ENCODE peak calls at places on chromosomes 1 and 21, in six cellular contexts. One of them, this sample, is unnamed.

GRCh38 chr21:44657635-44658183 is at the start of gene KRTAP12-3:
- DNase-seq in IMR-90: peak; percentile 7
- DNase-seq in transverse colon: no peak
- DNase-seq in lower lobe of right lung: no peak
- DNase-seq in upper lobe of right lung: no peak
- DNase-seq in PC-9: no peak
- DNase-seq in this sample: no peak

GRCh38 chr1:34140011-34140676 is 24.9 kb downstream of the CSMD2 start:
- DNase-seq in lower lobe of right lung: no peak
- DNase-seq in upper lobe of right lung: no peak
- DNase-seq in transverse colon: no peak
- DNase-seq in PC-9: no peak
- DNase-seq in IMR-90: no peak
- DNase-seq in this sample: no peak

GRCh38 chr1:118487932-118488331 is 302.9 kb upstream of the SPAG17 start:
- DNase-seq in upper lobe of right lung: no peak
- DNase-seq in IMR-90: no peak
- DNase-seq in PC-9: no peak
- DNase-seq in lower lobe of right lung: no peak
- DNase-seq in transverse colon: no peak
- DNase-seq in this sample: no peak

GRCh38 chr1:116763116-116763786 is 9.0 kb downstream of the CD2 start:
- DNase-seq in lower lobe of right lung: no peak
- DNase-seq in upper lobe of right lung: no peak
- DNase-seq in transverse colon: no peak
- DNase-seq in PC-9: no peak
- DNase-seq in IMR-90: no peak
- DNase-seq in this sample: no peak

GRCh38 chr1:10904396-10905358 is 107.8 kb upstream of the TARDBP start:
- DNase-seq in IMR-90: no peak
- DNase-seq in lower lobe of right lung: peak; percentile 64
- DNase-seq in PC-9: no peak
- DNase-seq in transverse colon: no peak
- DNase-seq in upper lobe of right lung: peak; percentile 68
- DNase-seq in this sample: no peak

GRCh38 chr1:17370618-17371017 is 1.4 kb upstream of the PADI6 start:
- DNase-seq in lower lobe of right lung: no peak
- DNase-seq in IMR-90: no peak
- DNase-seq in transverse colon: no peak
- DNase-seq in PC-9: peak; percentile 45
- DNase-seq in upper lobe of right lung: no peak
- DNase-seq in this sample: no peak

GRCh38 chr1:43446881-43447835 is 6.6 kb downstream of the HYI start:
- DNase-seq in transverse colon: peak; percentile 6
- DNase-seq in lower lobe of right lung: peak; percentile 24
- DNase-seq in upper lobe of right lung: no peak
- DNase-seq in PC-9: no peak
- DNase-seq in IMR-90: no peak
- DNase-seq in this sample: no peak

GRCh38 chr1:16168622-16169021 is 12.8 kb upstream of the EPHA2 start:
- DNase-seq in IMR-90: no peak
- DNase-seq in lower lobe of right lung: no peak
- DNase-seq in PC-9: no peak
- DNase-seq in transverse colon: peak; percentile 55
- DNase-seq in upper lobe of right lung: no peak
- DNase-seq in this sample: no peak

GRCh38 chr1:233668725-233669294 is 54.9 kb downstream of the KCNK1 start:
- DNase-seq in lower lobe of right lung: no peak
- DNase-seq in IMR-90: peak; percentile 29
- DNase-seq in PC-9: peak; percentile 89
- DNase-seq in upper lobe of right lung: no peak
- DNase-seq in transverse colon: peak; percentile 23
- DNase-seq in this sample: peak; percentile 91

GRCh38 chr21:39159342-39160063 is 23.7 kb downstream of the PSMG1 start:
- DNase-seq in lower lobe of right lung: no peak
- DNase-seq in IMR-90: peak; percentile 59
- DNase-seq in upper lobe of right lung: no peak
- DNase-seq in PC-9: no peak
- DNase-seq in transverse colon: no peak
- DNase-seq in this sample: no peak

GRCh38 chr1:20252587-20252986 is 38.1 kb upstream of the VWA5B1 start:
- DNase-seq in transverse colon: no peak
- DNase-seq in PC-9: no peak
- DNase-seq in lower lobe of right lung: no peak
- DNase-seq in upper lobe of right lung: no peak
- DNase-seq in IMR-90: no peak
- DNase-seq in this sample: no peak

GRCh38 chr21:45139473-45139872 is 65.1 kb downstream of the ADARB1 start:
- DNase-seq in lower lobe of right lung: no peak
- DNase-seq in transverse colon: no peak
- DNase-seq in upper lobe of right lung: peak; percentile 46
- DNase-seq in PC-9: no peak
- DNase-seq in IMR-90: no peak
- DNase-seq in this sample: no peak

GRCh38 chr1:197029749-197030148 is 37.3 kb downstream of the F13B start:
- DNase-seq in upper lobe of right lung: no peak
- DNase-seq in PC-9: no peak
- DNase-seq in transverse colon: no peak
- DNase-seq in lower lobe of right lung: no peak
- DNase-seq in IMR-90: peak; percentile 43
- DNase-seq in this sample: no peak

GRCh38 chr1:180244840-180245239 is 14.8 kb downstream of the LHX4 start:
- DNase-seq in upper lobe of right lung: no peak
- DNase-seq in IMR-90: no peak
- DNase-seq in transverse colon: no peak
- DNase-seq in lower lobe of right lung: peak; percentile 14
- DNase-seq in PC-9: no peak
- DNase-seq in this sample: no peak

GRCh38 chr1:72433591-72433990 is 151.3 kb upstream of the NEGR1 start:
- DNase-seq in transverse colon: no peak
- DNase-seq in IMR-90: no peak
- DNase-seq in PC-9: no peak
- DNase-seq in upper lobe of right lung: no peak
- DNase-seq in lower lobe of right lung: no peak
- DNase-seq in this sample: no peak

GRCh38 chr1:200168926-200169325 is 141.4 kb downstream of the NR5A2 start:
- DNase-seq in PC-9: no peak
- DNase-seq in upper lobe of right lung: no peak
- DNase-seq in lower lobe of right lung: no peak
- DNase-seq in transverse colon: no peak
- DNase-seq in IMR-90: no peak
- DNase-seq in this sample: no peak

GRCh38 chr1:225996946-225997545 is 2.1 kb downstream of the SDE2 start:
- DNase-seq in lower lobe of right lung: no peak
- DNase-seq in PC-9: no peak
- DNase-seq in transverse colon: no peak
- DNase-seq in IMR-90: peak; percentile 47
- DNase-seq in upper lobe of right lung: no peak
- DNase-seq in this sample: no peak

GRCh38 chr1:70979879-70980278 is 67.7 kb downstream of the PTGER3 start:
- DNase-seq in transverse colon: no peak
- DNase-seq in PC-9: no peak
- DNase-seq in upper lobe of right lung: no peak
- DNase-seq in lower lobe of right lung: no peak
- DNase-seq in IMR-90: no peak
- DNase-seq in this sample: no peak

GRCh38 chr21:45993210-45994085 is 11.9 kb downstream of the COL6A1 start:
- DNase-seq in PC-9: no peak
- DNase-seq in transverse colon: peak; percentile 10
- DNase-seq in lower lobe of right lung: peak; percentile 36
- DNase-seq in upper lobe of right lung: peak; percentile 61
- DNase-seq in IMR-90: no peak
- DNase-seq in this sample: no peak

GRCh38 chr1:38123356-38123755 is 76.8 kb upstream of the POU3F1 start:
- DNase-seq in transverse colon: no peak
- DNase-seq in PC-9: peak; percentile 88
- DNase-seq in lower lobe of right lung: no peak
- DNase-seq in upper lobe of right lung: no peak
- DNase-seq in IMR-90: no peak
- DNase-seq in this sample: peak; percentile 81

GRCh38 chr21:37565530-37566223 is 199.1 kb downstream of the DYRK1A start:
- DNase-seq in upper lobe of right lung: no peak
- DNase-seq in PC-9: no peak
- DNase-seq in lower lobe of right lung: no peak
- DNase-seq in transverse colon: no peak
- DNase-seq in IMR-90: peak; percentile 37
- DNase-seq in this sample: no peak

GRCh38 chr21:37562920-37563640 is 196.5 kb downstream of the DYRK1A start:
- DNase-seq in lower lobe of right lung: peak; percentile 57
- DNase-seq in transverse colon: peak; percentile 41
- DNase-seq in upper lobe of right lung: peak; percentile 71
- DNase-seq in IMR-90: no peak
- DNase-seq in PC-9: no peak
- DNase-seq in this sample: no peak

GRCh38 chr21:37564924-37565529 is 198.5 kb downstream of the DYRK1A start:
- DNase-seq in IMR-90: peak; percentile 15
- DNase-seq in lower lobe of right lung: no peak
- DNase-seq in upper lobe of right lung: no peak
- DNase-seq in transverse colon: no peak
- DNase-seq in PC-9: no peak
- DNase-seq in this sample: no peak

GRCh38 chr21:37563641-37564340 is 197.2 kb downstream of the DYRK1A start:
- DNase-seq in IMR-90: peak; percentile 92
- DNase-seq in upper lobe of right lung: peak; percentile 97
- DNase-seq in transverse colon: peak; percentile 94
- DNase-seq in PC-9: peak; percentile 82
- DNase-seq in lower lobe of right lung: peak; percentile 96
- DNase-seq in this sample: peak; percentile 81

GRCh38 chr21:37564341-37564923 is 197.9 kb downstream of the DYRK1A start:
- DNase-seq in upper lobe of right lung: peak; percentile 81
- DNase-seq in lower lobe of right lung: peak; percentile 68
- DNase-seq in PC-9: peak; percentile 96
- DNase-seq in transverse colon: peak; percentile 73
- DNase-seq in IMR-90: peak; percentile 100
- DNase-seq in this sample: peak; percentile 94
- TF ChIP-seq CTCF in upper lobe of right lung: no peak
- TF ChIP-seq CTCF in lower lobe of right lung: no peak
- TF ChIP-seq CTCF in PC-9: no peak
- TF ChIP-seq CTCF in transverse colon: no peak
- TF ChIP-seq CTCF in IMR-90: peak; percentile 16
- TF ChIP-seq CTCF in this sample: peak; percentile 66

GRCh38 chr21:41687633-41688032 is 79.2 kb downstream of the RIPK4 start:
- DNase-seq in upper lobe of right lung: no peak
- DNase-seq in lower lobe of right lung: no peak
- DNase-seq in transverse colon: no peak
- DNase-seq in IMR-90: no peak
- DNase-seq in PC-9: peak; percentile 60
- DNase-seq in this sample: peak; percentile 30
- H3K27ac ChIP-seq in upper lobe of right lung: no peak overlapping the region
- H3K27ac ChIP-seq in lower lobe of right lung: no peak overlapping the region
- H3K27ac ChIP-seq in transverse colon: no peak overlapping the region
- H3K27ac ChIP-seq in IMR-90: no peak overlapping the region
- H3K27ac ChIP-seq in PC-9: peak overlapping the region; percentile 17
- H3K27ac ChIP-seq in this sample: peak overlapping the region; percentile 29

GRCh38 chr1:243713470-243714186 is 136.4 kb downstream of the AKT3 start:
- DNase-seq in IMR-90: peak; percentile 44
- DNase-seq in lower lobe of right lung: no peak
- DNase-seq in PC-9: no peak
- DNase-seq in transverse colon: no peak
- DNase-seq in upper lobe of right lung: no peak
- DNase-seq in this sample: no peak

GRCh38 chr1:243712242-243712641 is 137.8 kb downstream of the AKT3 start:
- DNase-seq in lower lobe of right lung: no peak
- DNase-seq in IMR-90: no peak
- DNase-seq in PC-9: no peak
- DNase-seq in upper lobe of right lung: no peak
- DNase-seq in transverse colon: no peak
- DNase-seq in this sample: no peak

GRCh38 chr1:243710467-243710866 is 139.6 kb downstream of the AKT3 start:
- DNase-seq in upper lobe of right lung: no peak
- DNase-seq in IMR-90: no peak
- DNase-seq in lower lobe of right lung: no peak
- DNase-seq in PC-9: no peak
- DNase-seq in transverse colon: no peak
- DNase-seq in this sample: peak; percentile 61

GRCh38 chr1:243715285-243715684 is 134.8 kb downstream of the AKT3 start:
- DNase-seq in IMR-90: no peak
- DNase-seq in PC-9: no peak
- DNase-seq in transverse colon: no peak
- DNase-seq in upper lobe of right lung: no peak
- DNase-seq in lower lobe of right lung: no peak
- DNase-seq in this sample: no peak

GRCh38 chr1:243712890-243713425 is 137.1 kb downstream of the AKT3 start:
- DNase-seq in lower lobe of right lung: no peak
- DNase-seq in transverse colon: no peak
- DNase-seq in upper lobe of right lung: no peak
- DNase-seq in IMR-90: peak; percentile 19
- DNase-seq in PC-9: no peak
- DNase-seq in this sample: no peak
- TF ChIP-seq CTCF in lower lobe of right lung: no peak
- TF ChIP-seq CTCF in transverse colon: peak; percentile 22
- TF ChIP-seq CTCF in upper lobe of right lung: peak; percentile 19
- TF ChIP-seq CTCF in IMR-90: peak; percentile 35
- TF ChIP-seq CTCF in PC-9: peak; percentile 29
- TF ChIP-seq CTCF in this sample: peak; percentile 44

GRCh38 chr1:151992345-151993083 is 1.1 kb downstream of the S100A10 start:
- DNase-seq in transverse colon: peak; percentile 89
- DNase-seq in IMR-90: peak; percentile 87
- DNase-seq in lower lobe of right lung: peak; percentile 92
- DNase-seq in upper lobe of right lung: peak; percentile 90
- DNase-seq in PC-9: peak; percentile 99
- DNase-seq in this sample: peak; percentile 99
- H3K27ac ChIP-seq in transverse colon: peak overlapping the region; percentile 97
- H3K27ac ChIP-seq in IMR-90: peak overlapping the region; percentile 93
- H3K27ac ChIP-seq in lower lobe of right lung: peak overlapping the region; percentile 98
- H3K27ac ChIP-seq in upper lobe of right lung: peak overlapping the region; percentile 90
- H3K27ac ChIP-seq in PC-9: peak overlapping the region; percentile 99
- H3K27ac ChIP-seq in this sample: peak overlapping the region; percentile 99

GRCh38 chr1:100351095-100351884 is 1.0 kb upstream of the CDC14A start:
- DNase-seq in upper lobe of right lung: peak; percentile 89
- DNase-seq in lower lobe of right lung: peak; percentile 87
- DNase-seq in PC-9: peak; percentile 88
- DNase-seq in IMR-90: peak; percentile 84
- DNase-seq in transverse colon: peak; percentile 95
- DNase-seq in this sample: peak; percentile 94
- TF ChIP-seq CTCF in upper lobe of right lung: peak; percentile 44
- TF ChIP-seq CTCF in lower lobe of right lung: peak; percentile 39
- TF ChIP-seq CTCF in PC-9: peak; percentile 49
- TF ChIP-seq CTCF in IMR-90: no peak
- TF ChIP-seq CTCF in transverse colon: no peak
- TF ChIP-seq CTCF in this sample: peak; percentile 46

DNA sequence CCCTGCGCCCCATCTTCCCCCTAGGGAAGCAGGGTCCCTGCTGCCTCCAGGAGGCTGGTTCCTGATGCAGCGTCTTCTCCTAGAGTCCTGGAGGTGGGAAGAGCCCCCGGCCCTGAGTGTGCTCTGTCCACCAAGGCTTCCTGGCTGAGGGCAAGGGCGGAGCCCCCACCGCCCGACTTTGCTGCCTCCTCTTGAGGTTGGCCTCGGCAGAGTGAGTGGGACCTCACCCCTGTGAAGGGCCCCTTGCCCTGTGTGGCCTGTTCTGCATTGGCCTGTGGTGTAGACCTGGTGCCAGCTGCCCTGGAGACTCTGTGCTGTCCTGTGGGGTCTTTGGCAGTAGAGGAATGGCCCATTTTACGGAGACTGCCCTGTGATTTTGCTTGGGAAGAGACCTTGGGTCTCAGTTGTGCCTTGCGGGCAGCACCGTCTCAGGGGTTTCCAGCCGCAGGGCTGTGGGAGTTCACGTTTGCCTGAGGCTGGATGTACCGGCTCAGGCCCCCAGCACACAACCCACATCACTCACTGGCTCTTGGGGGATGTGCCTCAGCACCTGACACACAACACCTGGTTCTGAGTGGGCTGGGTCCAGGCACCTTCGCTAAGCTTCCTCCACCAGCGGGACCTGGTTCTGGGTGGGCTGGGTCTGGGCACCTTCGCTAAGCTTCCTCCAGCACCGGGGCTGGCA is 73.6 kb downstream of the SKI start:
- DNase-seq in lower lobe of right lung: no peak
- DNase-seq in PC-9: no peak
- DNase-seq in transverse colon: no peak
- DNase-seq in IMR-90: no peak
- DNase-seq in upper lobe of right lung: no peak
- DNase-seq in this sample: no peak
- H3K27ac ChIP-seq in lower lobe of right lung: peak overlapping the region; percentile 93
- H3K27ac ChIP-seq in PC-9: no peak overlapping the region
- H3K27ac ChIP-seq in transverse colon: peak overlapping the region; percentile 85
- H3K27ac ChIP-seq in IMR-90: no peak overlapping the region
- H3K27ac ChIP-seq in upper lobe of right lung: peak overlapping the region; percentile 88
- H3K27ac ChIP-seq in this sample: no peak overlapping the region

This sample was measured in foreskin keratinocyte.